ENCODE peak calls at places on chromosomes 7 and 10, in four cellular contexts. R is A673, E is head of caudate nucleus, X is M059J. V is an unnamed sample.
A peak's percentile ranks its signal among the peaks of the same experiment; 100 is the strongest.

GRCh38 chr10:86400705-86401587 is 34.4 kb upstream of the GRID1 start:
- DNase-seq in R (no peak), E (peak; percentile 79), X (peak; percentile 68), V (peak; percentile 43)

GRCh38 chr7:34558026-34558425 is 100.0 kb upstream of the NPSR1 start:
- DNase-seq in R (no peak), E (no peak), X (no peak), V (no peak)

GRCh38 chr7:10767771-10768170 is 205.9 kb upstream of the PHF14 start:
- DNase-seq in R (no peak), E (no peak), X (peak; percentile 1), V (no peak)

GRCh38 chr7:150515752-150516151 is 1.1 kb downstream of the GIMAP7 start:
- DNase-seq in R (no peak), E (no peak), X (no peak), V (no peak)

GRCh38 chr7:96685353-96685752 is 24.3 kb downstream of the SEM1 start:
- DNase-seq in R (no peak), E (no peak), X (no peak), V (no peak)

GRCh38 chr7:29839302-29839701 is 33.0 kb downstream of the WIPF3 start:
- DNase-seq in R (no peak), E (no peak), X (peak; percentile 55), V (no peak)

GRCh38 chr10:117391436-117392205 is 16.4 kb upstream of the PDZD8 start:
- DNase-seq in R (no peak), E (no peak), X (peak; percentile 48), V (no peak)

GRCh38 chr10:91247360-91248111 is 27.1 kb downstream of the PCGF5 start:
- DNase-seq in R (peak; percentile 3), E (peak; percentile 13), X (no peak), V (peak; percentile 17)

GRCh38 chr10:131797626-131798025 is 103.2 kb upstream of the PPP2R2D start:
- DNase-seq in R (no peak), E (no peak), X (no peak), V (no peak)

GRCh38 chr7:70620333-70621055 is 511.4 kb upstream of the GALNT17 start:
- DNase-seq in R (no peak), E (no peak), X (no peak), V (peak; percentile 72)

GRCh38 chr10:88848499-88848898 is 3.1 kb downstream of the ANKRD22 start:
- DNase-seq in R (peak; percentile 49), E (no peak), X (peak; percentile 88), V (no peak)

GRCh38 chr10:116163732-116164131 is 109.3 kb downstream of the GFRA1 start:
- DNase-seq in R (no peak), E (no peak), X (no peak), V (no peak)